ENCODE peak calls at places on chromosome 2, in four cellular contexts. A is fibroblast of lung, J is adipocyte, L is colonic mucosa. W is an unnamed sample.
A peak's percentile ranks its signal among the peaks of the same experiment; 100 is the strongest.

GRCh38 chr2:99662761-99663341 is 173.0 kb upstream of the REV1 start:
- DNase-seq in A (peak; percentile 98), J (peak; percentile 96), L (no peak), W (peak; percentile 77)

GRCh38 chr2:65075605-65076344 is 19.6 kb downstream of the CEP68 start:
- DNase-seq in A (peak; percentile 46), L (peak; percentile 82), J (peak; percentile 17), W (peak; percentile 20)

GRCh38 chr2:106011380-106011779 is 182.7 kb downstream of the UXS1 start:
- DNase-seq in J (no peak), L (no peak), A (no peak), W (no peak)

GRCh38 chr2:9029721-9030120 is 26.2 kb upstream of the MBOAT2 start:
- DNase-seq in J (no peak), A (no peak), L (no peak), W (no peak)

GRCh38 chr2:53941749-53942148 is 29.0 kb downstream of the PSME4 start:
- DNase-seq in J (no peak), L (no peak), A (no peak), W (no peak)

GRCh38 chr2:174325932-174326879 is 8.5 kb upstream of the SP9 start:
- DNase-seq in J (peak; percentile 36), L (no peak), A (peak; percentile 52), W (no peak)

GRCh38 chr2:26983746-26984145 is 13.3 kb downstream of the MAPRE3 start:
- DNase-seq in J (no peak), L (no peak), A (no peak), W (no peak)

GRCh38 chr2:61233581-61233980 is 71.6 kb downstream of the C2orf74 start:
- DNase-seq in J (no peak), L (no peak), A (no peak), W (no peak)

GRCh38 chr2:214569419-214570035 is 158.7 kb downstream of the VWC2L start:
- DNase-seq in J (no peak), A (no peak), L (no peak), W (no peak)

GRCh38 chr2:235996419-235996818 is 171.8 kb downstream of the GBX2 start:
- DNase-seq in J (no peak), A (peak; percentile 4), L (no peak), W (no peak)

GRCh38 chr2:233165895-233166661 is 85.4 kb upstream of the ATG16L1 start:
- DNase-seq in A (peak; percentile 29), L (peak; percentile 60), J (no peak), W (peak; percentile 99)

GRCh38 chr2:78416625-78417300 is 608.7 kb upstream of the REG3G start:
- DNase-seq in J (no peak), L (no peak), A (no peak), W (no peak)

GRCh38 chr2:71531522-71532047 is 78.2 kb downstream of the DYSF start:
- DNase-seq in J (peak; percentile 9), A (no peak), L (no peak), W (no peak)

GRCh38 chr2:209933499-209934458 is 68.7 kb upstream of the RPE start:
- DNase-seq in L (no peak), J (peak; percentile 87), A (peak; percentile 94), W (peak; percentile 75)

GRCh38 chr2:44954902-44955592 is 13.5 kb downstream of the SIX3 start:
- DNase-seq in A (no peak), J (peak; percentile 40), L (no peak), W (no peak)

GRCh38 chr2:47271054-47272000 is 116.2 kb upstream of the STPG4 start:
- DNase-seq in A (no peak), L (peak; percentile 61), J (no peak), W (no peak)

GRCh38 chr2:225865468-225865867 is 466.0 kb downstream of the NYAP2 start:
- DNase-seq in A (peak; percentile 31), J (peak; percentile 22), L (no peak), W (no peak)

GRCh38 chr2:85008252-85008651 is 37.3 kb downstream of the KCMF1 start:
- DNase-seq in L (no peak), A (no peak), J (no peak), W (no peak)

GRCh38 chr2:61762292-61762691 is 91.6 kb downstream of the FAM161A start:
- DNase-seq in A (no peak), J (no peak), L (no peak), W (no peak)

GRCh38 chr2:203688798-203689197 is 17.6 kb upstream of the CD28 start:
- DNase-seq in L (no peak), J (peak; percentile 74), A (peak; percentile 87), W (peak; percentile 14)

GRCh38 chr2:88481937-88482336 is 29.4 kb upstream of the FOXI3 start:
- DNase-seq in A (no peak), L (no peak), J (peak; percentile 11), W (no peak)

GRCh38 chr2:128474962-128475361 is 156.3 kb upstream of the HS6ST1 start:
- DNase-seq in A (no peak), L (peak; percentile 8), J (no peak), W (no peak)

GRCh38 chr2:45771251-45771650 is 119.8 kb downstream of the PRKCE start:
- DNase-seq in J (no peak), A (peak; percentile 51), L (no peak), W (no peak)

GRCh38 chr2:121746071-121746578 is 9.3 kb upstream of the TSN start:
- DNase-seq in L (no peak), J (no peak), A (no peak), W (no peak)

GRCh38 chr2:236348279-236348678 is 84.1 kb upstream of the ASB18 start:
- DNase-seq in A (no peak), J (no peak), L (no peak), W (no peak)

GRCh38 chr2:81901017-81901416 is 1596.5 kb upstream of the LRRTM1 start:
- DNase-seq in J (no peak), L (no peak), A (peak; percentile 17), W (no peak)

GRCh38 chr2:230827774-230828271 is 36.9 kb upstream of the ITM2C start:
- DNase-seq in L (no peak), A (no peak), J (no peak), W (no peak)

GRCh38 chr2:167966937-167967913 is 280.2 kb downstream of the STK39 start:
- DNase-seq in J (no peak), A (peak; percentile 39), L (no peak), W (no peak)

GRCh38 chr2:191114403-191114886 is 36.3 kb downstream of the STAT4 start:
- DNase-seq in A (peak; percentile 3), J (no peak), L (no peak), W (no peak)

GRCh38 chr2:8546319-8547283 is 135.3 kb upstream of the ID2 start:
- DNase-seq in J (no peak), A (no peak), L (peak; percentile 20), W (no peak)

GRCh38 chr2:222174450-222174849 is 124.3 kb downstream of the PAX3 start:
- DNase-seq in J (no peak), L (no peak), A (no peak), W (no peak)

GRCh38 chr2:158569284-158569683 is 112.5 kb downstream of the PKP4 start:
- DNase-seq in L (no peak), A (no peak), J (no peak), W (no peak)

GRCh38 chr2:54404270-54404669 is 51.9 kb upstream of the SPTBN1 start:
- DNase-seq in L (no peak), J (peak; percentile 14), A (peak; percentile 78), W (no peak)

GRCh38 chr2:32719933-32720716 is 92.3 kb downstream of the TTC27 start:
- DNase-seq in A (no peak), L (no peak), J (no peak), W (no peak)

GRCh38 chr2:127080226-127080940 is 26.6 kb downstream of the BIN1 start:
- DNase-seq in L (peak; percentile 75), J (no peak), A (no peak), W (no peak)

GRCh38 chr2:188607501-188607900 is 315.8 kb downstream of the GULP1 start:
- DNase-seq in L (no peak), A (peak; percentile 34), J (no peak), W (no peak)

DNA sequence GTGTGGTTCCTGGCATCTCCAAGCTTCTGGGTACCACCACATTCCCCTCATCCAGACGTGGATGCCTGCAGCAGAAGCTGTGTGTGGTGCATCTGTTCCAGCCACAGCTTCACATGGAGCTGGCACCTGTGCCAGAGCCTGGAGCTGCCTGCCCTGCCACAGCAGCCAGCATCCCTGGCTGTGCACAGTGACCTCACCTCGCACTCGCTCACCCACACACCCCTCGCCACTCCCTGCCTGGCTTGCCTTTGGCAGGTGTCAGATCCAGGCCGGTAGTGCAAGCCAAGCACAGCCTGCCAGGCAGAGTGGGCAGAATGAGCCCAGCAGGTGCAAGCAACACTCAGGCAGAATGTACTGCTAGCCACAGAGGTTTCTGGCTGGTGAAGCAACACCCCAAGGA is 59.9 kb upstream of the DYNC1I2 start:
- DNase-seq in A (no peak), L (no peak), J (no peak), W (no peak)
- H3K9me3 ChIP-seq in A (no peaks in the 10 kb centered on the region), L (no peaks in the 10 kb centered on the region), J (peaks cover 30% of the 10 kb centered on the region), W (peaks cover 15% of the 10 kb centered on the region)

GRCh38 chr2:240129731-240130392 is 6.2 kb downstream of the COPS9 start:
- DNase-seq in J (no peak), A (no peak), L (no peak), W (no peak)
- H3K36me3 ChIP-seq in J (peaks cover 65% of the 10 kb centered on the region), A (peaks cover 18% of the 10 kb centered on the region), L (peaks cover 3% of the 10 kb centered on the region), W (peaks cover 28% of the 10 kb centered on the region)

DNA sequence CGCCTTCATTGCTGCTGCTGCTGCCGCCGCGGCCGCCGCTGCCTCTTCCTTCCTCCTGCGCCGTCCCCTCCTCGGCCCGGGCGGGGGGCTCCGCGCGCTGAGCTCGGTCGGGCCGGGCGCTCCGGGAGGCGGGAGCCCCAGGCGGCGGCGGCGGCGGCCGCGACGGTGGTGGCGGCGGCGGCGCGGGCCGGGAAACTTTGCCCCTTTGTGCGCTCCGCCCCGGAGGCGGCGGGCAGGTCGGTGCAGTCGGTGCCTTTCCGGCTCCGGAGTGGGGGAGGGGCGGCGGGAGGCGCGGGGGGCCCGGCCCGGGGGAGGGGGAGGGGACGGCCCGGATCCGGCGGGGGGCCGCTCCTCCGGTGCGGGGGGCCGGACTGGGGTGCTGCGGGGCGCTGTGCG is 210 bp downstream of the TET3 start:
- DNase-seq in J (peak; percentile 56), A (no peak), L (peak; percentile 81), W (peak; percentile 41)
- H3K4me3 ChIP-seq in J (peak overlapping the region; percentile 68), A (no peak overlapping the region), L (peak overlapping the region; percentile 47), W (no peak overlapping the region)

DNA sequence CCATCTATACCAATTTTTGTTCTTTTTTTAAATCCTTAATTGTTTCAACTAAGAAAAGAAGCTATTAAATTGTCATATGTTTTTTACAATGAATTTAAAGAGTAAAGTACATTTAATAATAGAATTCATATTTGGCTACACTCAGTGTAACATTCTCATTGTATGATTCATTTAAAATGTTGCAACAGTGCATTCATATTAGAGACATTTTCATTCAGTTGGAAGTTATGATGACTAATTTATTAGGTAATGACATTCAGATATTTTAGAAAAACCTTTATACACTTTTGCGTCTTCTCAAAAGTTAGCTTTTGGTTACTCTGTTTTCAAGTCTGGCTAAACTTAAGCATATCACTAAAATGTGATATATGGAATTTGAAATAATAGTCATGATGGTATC is 887.5 kb upstream of the NRXN1 start:
- DNase-seq in L (no peak), J (peak; percentile 74), A (peak; percentile 78), W (no peak)
- H3K9me3 ChIP-seq in L (no peaks in the 10 kb centered on the region), J (peaks cover 11% of the 10 kb centered on the region), A (no peaks in the 10 kb centered on the region), W (peaks cover 3% of the 10 kb centered on the region)

GRCh38 chr2:24839729-24840128 is 46.5 kb downstream of the CENPO start:
- DNase-seq in J (no peak), A (no peak), L (no peak), W (no peak)
- H3K36me3 ChIP-seq in J (peaks cover 53% of the 10 kb centered on the region), A (peaks cover 2% of the 10 kb centered on the region), L (no peaks in the 10 kb centered on the region), W (no peaks in the 10 kb centered on the region)